ENCODE peak calls at places on chromosome 19, in six cellular contexts. J, U, L, N, I and C are unnamed samples.

GRCh38 chr19:1169921-1170885 is 3.9 kb downstream of the SBNO2 start:
- ATAC-seq in J (no peak), U (no peak), L (no peak), N (no peak), I (peak), C (peak)

GRCh38 chr19:11673608-11674041 is 65.1 kb downstream of the ZNF823 start:
- ATAC-seq in J (no peak), U (peak), L (peak), N (peak), I (peak), C (peak)

GRCh38 chr19:2333807-2334211 is 5.3 kb downstream of the SPPL2B start:
- ATAC-seq in J (no peak), U (no peak), L (no peak), N (no peak), I (no peak), C (no peak)

GRCh38 chr19:38281820-38282566 is 17.6 kb downstream of the SPINT2 start:
- ATAC-seq in J (peak), U (no peak), L (no peak), N (no peak), I (peak), C (no peak)

GRCh38 chr19:32977269-32977668 is 5.2 kb downstream of the FAAP24 start:
- ATAC-seq in J (no peak), U (peak), L (no peak), N (no peak), I (no peak), C (no peak)

GRCh38 chr19:16371540-16371986 is 46.9 kb downstream of the KLF2 start:
- ATAC-seq in J (peak), U (peak), L (peak), N (no peak), I (peak), C (peak)

GRCh38 chr19:16394111-16394510 is 69.5 kb downstream of the KLF2 start:
- ATAC-seq in J (no peak), U (no peak), L (no peak), N (no peak), I (no peak), C (no peak)

GRCh38 chr19:38975214-38975860 is at the start of gene FBXO17:
- ATAC-seq in J (no peak), U (peak), L (peak), N (peak), I (peak), C (peak)

GRCh38 chr19:1312732-1313694 is 27.3 kb downstream of the EFNA2 start:
- ATAC-seq in J (no peak), U (no peak), L (no peak), N (peak), I (no peak), C (peak)

GRCh38 chr19:48424694-48425219 is 21.0 kb upstream of the GRWD1 start:
- ATAC-seq in J (peak), U (peak), L (peak), N (peak), I (peak), C (no peak)

GRCh38 chr19:14582894-14583340 is at the start of gene CLEC17A:
- ATAC-seq in J (no peak), U (no peak), L (no peak), N (no peak), I (no peak), C (peak)

GRCh38 chr19:18580311-18580710 is 8.3 kb upstream of the REX1BD start:
- ATAC-seq in J (no peak), U (no peak), L (no peak), N (no peak), I (no peak), C (no peak)

GRCh38 chr19:48548253-48548911 is 3.6 kb upstream of the SULT2B1 start:
- ATAC-seq in J (no peak), U (no peak), L (no peak), N (no peak), I (no peak), C (no peak)

GRCh38 chr19:44796701-44797115 is 12.2 kb upstream of the BCAM start:
- ATAC-seq in J (no peak), U (peak), L (peak), N (no peak), I (no peak), C (no peak)

GRCh38 chr19:7088999-7089398 is 19.5 kb downstream of the ZNF557 start:
- ATAC-seq in J (no peak), U (no peak), L (no peak), N (no peak), I (no peak), C (no peak)

GRCh38 chr19:46068345-46069258 is 27.8 kb upstream of the IGFL4 start:
- ATAC-seq in J (no peak), U (no peak), L (no peak), N (peak), I (no peak), C (peak)

GRCh38 chr19:18450021-18450933 is 12.3 kb upstream of the ISYNA1 start:
- ATAC-seq in J (no peak), U (no peak), L (no peak), N (no peak), I (no peak), C (peak)

GRCh38 chr19:30044273-30045259 is 102.5 kb downstream of the URI1 start:
- ATAC-seq in J (no peak), U (no peak), L (no peak), N (no peak), I (peak), C (no peak)